ENCODE peak calls at places on chromosomes 13 and 19, in five cellular contexts. C is mesothelial cell of epicardium, Y is BE2C, B is WTC11, R is foreskin fibroblast. S is an unnamed sample.

GRCh38 chr19:49073514-49074378 is 1.2 kb upstream of the KCNA7 start:
- DNase-seq in C (no peak), Y (peak), R (no peak), B (peak), S (peak)

GRCh38 chr13:79194272-79194671 is 211.8 kb downstream of the RBM26 start:
- DNase-seq in R (no peak), B (no peak), Y (no peak), C (no peak), S (no peak)

GRCh38 chr13:56189439-56189838 is 951.3 kb upstream of the PRR20A start:
- DNase-seq in Y (no peak), B (no peak), C (no peak), R (no peak), S (no peak)

GRCh38 chr13:77434289-77434688 is 101.2 kb upstream of the SCEL start:
- DNase-seq in C (no peak), Y (no peak), R (no peak), B (no peak), S (no peak)

GRCh38 chr13:99122171-99122570 is 78.5 kb upstream of the UBAC2 start:
- DNase-seq in C (no peak), B (no peak), R (no peak), Y (no peak), S (no peak)

GRCh38 chr19:39768334-39768733 is 10.3 kb upstream of the LEUTX start:
- DNase-seq in C (no peak), B (no peak), R (no peak), Y (no peak), S (no peak)

GRCh38 chr13:110711778-110712070 is 1.8 kb upstream of the ING1 start:
- DNase-seq in C (no peak), R (no peak), B (no peak), Y (no peak), S (no peak)

GRCh38 chr13:102400619-102401125 is 1.2 kb downstream of the FGF14 start:
- DNase-seq in Y (peak), B (peak), R (peak), C (no peak), S (peak)

GRCh38 chr19:17687857-17688784 is at the start of gene UNC13A:
- DNase-seq in Y (peak), R (no peak), B (peak), C (peak), S (peak)

GRCh38 chr13:113369881-113370280 is 6.0 kb upstream of the GRTP1 start:
- DNase-seq in R (no peak), B (no peak), C (no peak), Y (no peak), S (no peak)

GRCh38 chr13:50712882-50713281 is 130.6 kb downstream of the DLEU7 start:
- DNase-seq in B (no peak), C (no peak), Y (no peak), R (no peak), S (no peak)

GRCh38 chr19:7153008-7153407 is 83.5 kb downstream of the ZNF557 start:
- DNase-seq in R (no peak), B (no peak), Y (no peak), C (no peak), S (no peak)
- TF ChIP-seq CTCF in R (no peak), B (no peak), Y (no peak), C (no peak), S (no peak)

DNA sequence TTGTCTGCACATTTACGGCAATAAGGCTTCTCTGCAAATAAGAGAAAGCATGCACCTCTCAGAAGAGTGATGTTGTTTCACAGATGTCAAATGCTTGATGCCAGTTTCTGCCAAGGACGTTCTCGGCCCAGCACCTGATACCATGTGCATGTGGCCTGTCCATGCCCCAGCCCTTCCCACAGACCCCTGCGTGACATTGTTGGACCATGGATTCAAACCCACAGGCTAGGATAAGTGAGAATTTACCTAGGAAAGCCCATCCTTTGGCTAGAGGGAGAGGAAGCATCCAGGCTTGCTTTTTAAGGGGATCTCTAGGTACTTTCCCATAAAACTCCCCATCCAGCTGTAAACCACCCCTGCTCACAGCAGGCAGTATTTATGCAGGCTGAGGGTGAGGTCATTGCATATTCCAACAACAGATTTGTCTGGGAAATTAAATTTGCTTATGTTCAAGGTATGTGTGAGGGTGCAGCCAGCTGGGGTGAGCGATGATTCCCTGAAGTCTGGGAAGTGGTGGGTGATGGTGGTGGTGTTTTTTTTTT is 96.2 kb upstream of the C1QTNF9B start:
- DNase-seq in C (no peak), Y (no peak), R (no peak), B (no peak), S (no peak)
- TF ChIP-seq CTCF in C (no peak), Y (no peak), R (no peak), B (no peak), S (no peak)

DNA sequence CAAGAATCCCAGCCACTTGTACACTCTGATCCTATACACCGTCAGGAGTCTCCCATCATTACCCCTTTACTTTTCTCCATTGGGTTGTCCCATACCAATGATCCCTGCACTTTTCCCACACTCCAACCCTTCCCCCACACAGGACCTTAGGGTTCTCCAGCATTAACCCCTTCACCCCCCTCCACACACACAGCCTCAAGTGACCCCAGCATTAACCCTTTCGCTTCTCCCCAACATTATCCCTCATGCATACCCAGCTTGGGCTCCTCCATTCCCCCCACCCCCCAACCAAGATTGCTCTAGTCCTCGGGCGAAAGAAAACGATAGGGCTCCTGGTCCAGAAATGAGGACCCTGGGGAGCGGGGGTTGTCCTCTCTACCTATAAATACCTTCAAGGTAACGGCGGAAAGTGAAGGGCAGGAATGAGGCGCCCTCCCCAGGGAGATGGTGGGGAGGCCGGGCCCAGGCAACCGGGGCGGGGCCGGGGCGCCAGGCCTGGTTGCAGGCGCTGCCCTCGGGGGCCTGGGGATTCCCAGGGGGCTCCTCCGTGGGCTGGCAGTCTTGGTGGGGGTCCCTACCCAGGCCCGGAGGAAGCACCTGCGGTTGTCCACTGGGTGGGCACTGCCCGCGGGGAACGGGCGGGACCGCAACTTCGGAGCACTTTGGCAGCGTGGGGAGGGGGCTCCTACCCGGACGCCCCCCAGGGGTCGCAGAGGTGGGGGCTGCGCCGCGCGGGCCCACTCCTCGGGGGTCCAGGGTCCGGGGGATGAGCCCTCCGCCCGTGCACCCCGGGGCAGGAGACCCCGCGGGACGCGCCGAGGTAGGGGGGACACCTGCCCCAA is 757 bp downstream of the WIZ start:
- DNase-seq in R (no peak), C (no peak), Y (no peak), B (no peak), S (no peak)
- TF ChIP-seq CTCF in R (no peak), C (no peak), Y (no peak), B (no peak), S (no peak)

GRCh38 chr13:40251343-40252032 is 415.0 kb downstream of the FOXO1 start:
- DNase-seq in B (no peak), Y (no peak), R (peak), C (no peak), S (no peak)
- TF ChIP-seq CTCF in B (no peak), Y (no peak), R (no peak), C (no peak), S (no peak)

GRCh38 chr19:54035215-54036178 is 28.2 kb downstream of the VSTM1 start:
- DNase-seq in R (peak), Y (no peak), C (no peak), B (no peak), S (no peak)

GRCh38 chr19:54029930-54030490 is 33.7 kb downstream of the VSTM1 start:
- DNase-seq in R (peak), B (peak), Y (peak), C (no peak), S (peak)

GRCh38 chr19:54026656-54027055 is 35.2 kb downstream of the CACNG6 start:
- DNase-seq in R (no peak), Y (no peak), C (no peak), B (no peak), S (no peak)

DNA sequence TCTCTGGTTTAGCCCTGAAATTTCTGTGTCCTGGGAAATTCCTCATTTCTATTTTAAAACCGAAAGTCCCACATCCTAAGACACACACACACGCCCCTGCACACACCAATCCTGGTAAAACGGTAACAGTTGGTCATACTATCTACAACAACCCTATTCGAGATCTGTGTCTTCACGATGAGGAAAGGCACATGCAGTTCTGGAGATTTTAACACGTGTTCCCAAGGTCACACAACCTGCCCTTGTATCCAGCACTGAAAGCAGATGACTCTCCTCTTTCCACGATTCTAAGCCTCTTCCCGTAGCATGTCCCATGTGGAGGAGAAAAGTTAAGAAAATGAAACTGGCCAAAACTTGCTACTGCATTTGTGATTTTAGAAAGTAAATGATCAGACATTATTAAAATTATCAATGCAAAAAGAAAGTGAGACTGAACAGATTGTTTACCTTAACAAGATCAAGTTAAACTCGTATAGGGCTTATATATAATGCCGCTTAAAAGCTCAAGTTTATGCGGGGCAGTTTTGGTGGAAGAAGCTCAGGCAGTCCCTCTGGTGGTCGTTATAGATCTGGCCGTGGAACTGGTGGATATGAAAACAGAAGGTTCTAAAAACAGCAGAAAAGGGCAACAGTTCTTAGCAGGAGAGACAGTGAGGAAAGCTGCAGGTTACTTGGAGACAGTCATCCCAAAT is 32.7 kb downstream of the VSTM1 start:
- DNase-seq in C (no peak), R (peak), Y (no peak), B (no peak), S (no peak)
- TF ChIP-seq CTCF in C (peak), R (peak), Y (peak), B (peak), S (peak)

GRCh38 chr13:62278271-62278670 is 862.6 kb upstream of the PCDH20 start:
- DNase-seq in Y (no peak), C (no peak), R (no peak), B (no peak), S (no peak)
- TF ChIP-seq CTCF in Y (peak), C (peak), R (no peak), B (no peak), S (peak)

GRCh38 chr19:13846533-13847032 is 30.4 kb upstream of the NANOS3 start:
- DNase-seq in B (peak), Y (peak), C (no peak), R (peak), S (no peak)

GRCh38 chr19:13848811-13849241 is 28.1 kb upstream of the NANOS3 start:
- DNase-seq in R (no peak), B (no peak), C (no peak), Y (no peak), S (no peak)

GRCh38 chr19:13847900-13848677 is 28.8 kb upstream of the NANOS3 start:
- DNase-seq in Y (no peak), R (no peak), C (no peak), B (no peak), S (no peak)

GRCh38 chr19:13849277-13849676 is 27.7 kb upstream of the NANOS3 start:
- DNase-seq in C (no peak), B (no peak), Y (no peak), R (no peak), S (no peak)

DNA sequence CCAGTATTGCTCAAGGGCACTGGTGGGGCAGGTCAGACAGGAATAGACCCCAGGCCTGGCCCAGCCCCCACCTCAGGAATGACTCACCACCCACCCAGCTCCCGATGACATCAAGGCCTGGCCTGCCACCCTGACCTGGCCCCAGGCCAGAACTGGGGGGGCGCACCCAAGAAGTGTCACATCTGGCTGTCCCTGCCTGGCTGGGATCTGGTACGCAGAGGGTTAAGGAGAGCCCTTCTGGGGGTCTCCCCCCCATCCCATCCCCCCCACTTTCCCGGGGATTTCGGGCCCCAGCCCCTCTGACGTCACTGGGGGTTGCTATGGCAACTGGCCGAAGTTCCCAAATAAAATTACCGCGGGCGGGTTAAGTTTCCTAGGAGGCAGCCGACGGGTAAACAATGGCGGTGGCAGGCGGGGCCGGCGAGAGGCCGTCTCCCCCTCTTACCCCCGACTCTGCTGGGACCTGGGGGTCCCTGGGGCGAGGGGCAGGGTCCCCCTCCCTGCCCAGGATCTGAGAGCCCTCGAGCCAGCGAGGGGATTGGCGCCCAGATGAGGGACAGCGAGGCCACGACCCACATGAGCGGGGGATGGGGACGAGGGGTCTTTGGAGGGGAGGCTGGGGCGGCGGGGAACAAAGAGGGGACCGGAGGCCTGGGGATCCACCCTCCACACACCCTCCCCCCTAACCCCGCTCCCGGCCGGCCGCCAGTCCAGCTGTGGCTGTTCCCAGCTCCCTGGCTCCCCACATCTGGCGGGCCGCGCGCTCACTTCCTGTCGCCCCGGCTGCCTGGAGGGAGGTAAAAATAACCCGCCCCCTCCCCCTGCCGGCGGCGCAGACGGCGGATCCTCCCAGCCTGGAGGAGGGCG is 29.7 kb upstream of the NANOS3 start:
- DNase-seq in Y (peak), C (peak), B (peak), R (peak), S (peak)
- TF ChIP-seq CTCF in Y (peak), C (peak), B (no peak), R (no peak), S (peak)

S was measured in glutamatergic neuron.